ENCODE peak calls at places on chromosome 11, in nine cellular contexts. One of them, this sample, is unnamed.

GRCh38 chr11:40276960-40277359 is 1182.5 kb downstream of the LRRC4C start:
- DNase-seq in GM23338: no peak
- DNase-seq in AG04449: no peak
- DNase-seq in psoas muscle: no peak
- DNase-seq in upper lobe of right lung: no peak
- DNase-seq in mesothelial cell of epicardium: no peak
- DNase-seq in vagina: no peak
- DNase-seq in activated CD8-positive, alpha-beta T cell treated with anti-CD3 and anti-CD28 coated beads for 36 hours: no peak
- DNase-seq in MCF 10A: no peak
- DNase-seq in this sample: no peak

GRCh38 chr11:699753-700152 is 4.1 kb downstream of the TMEM80 start:
- DNase-seq in GM23338: no peak
- DNase-seq in AG04449: no peak
- DNase-seq in psoas muscle: no peak
- DNase-seq in upper lobe of right lung: no peak
- DNase-seq in mesothelial cell of epicardium: no peak
- DNase-seq in vagina: no peak
- DNase-seq in activated CD8-positive, alpha-beta T cell treated with anti-CD3 and anti-CD28 coated beads for 36 hours: no peak
- DNase-seq in MCF 10A: no peak
- DNase-seq in this sample: no peak

GRCh38 chr11:108618529-108618928 is 25.0 kb upstream of the EXPH5 start:
- DNase-seq in GM23338: no peak
- DNase-seq in AG04449: no peak
- DNase-seq in psoas muscle: no peak
- DNase-seq in upper lobe of right lung: no peak
- DNase-seq in mesothelial cell of epicardium: no peak
- DNase-seq in vagina: no peak
- DNase-seq in activated CD8-positive, alpha-beta T cell treated with anti-CD3 and anti-CD28 coated beads for 36 hours: no peak
- DNase-seq in MCF 10A: no peak
- DNase-seq in this sample: no peak

GRCh38 chr11:4071828-4072421 is 22.7 kb upstream of the RRM1 start:
- DNase-seq in GM23338: no peak
- DNase-seq in AG04449: no peak
- DNase-seq in psoas muscle: no peak
- DNase-seq in upper lobe of right lung: no peak
- DNase-seq in mesothelial cell of epicardium: no peak
- DNase-seq in vagina: no peak
- DNase-seq in activated CD8-positive, alpha-beta T cell treated with anti-CD3 and anti-CD28 coated beads for 36 hours: no peak
- DNase-seq in MCF 10A: no peak
- DNase-seq in this sample: no peak

GRCh38 chr11:73521621-73522020 is 76.3 kb downstream of the FAM168A start:
- DNase-seq in GM23338: no peak
- DNase-seq in AG04449: no peak
- DNase-seq in psoas muscle: no peak
- DNase-seq in upper lobe of right lung: no peak
- DNase-seq in mesothelial cell of epicardium: no peak
- DNase-seq in vagina: no peak
- DNase-seq in activated CD8-positive, alpha-beta T cell treated with anti-CD3 and anti-CD28 coated beads for 36 hours: peak; percentile 42
- DNase-seq in MCF 10A: peak; percentile 7
- DNase-seq in this sample: no peak

GRCh38 chr11:10930961-10931760 is 73.3 kb upstream of the ZBED5 start:
- DNase-seq in GM23338: peak; percentile 79
- DNase-seq in AG04449: no peak
- DNase-seq in psoas muscle: peak; percentile 75
- DNase-seq in upper lobe of right lung: peak; percentile 87
- DNase-seq in mesothelial cell of epicardium: peak; percentile 57
- DNase-seq in vagina: peak; percentile 90
- DNase-seq in activated CD8-positive, alpha-beta T cell treated with anti-CD3 and anti-CD28 coated beads for 36 hours: peak; percentile 50
- DNase-seq in MCF 10A: peak; percentile 57
- DNase-seq in this sample: peak; percentile 50

GRCh38 chr11:14418801-14419417 is 59.9 kb upstream of the RRAS2 start:
- DNase-seq in GM23338: peak; percentile 92
- DNase-seq in AG04449: no peak
- DNase-seq in psoas muscle: no peak
- DNase-seq in upper lobe of right lung: no peak
- DNase-seq in mesothelial cell of epicardium: no peak
- DNase-seq in vagina: no peak
- DNase-seq in activated CD8-positive, alpha-beta T cell treated with anti-CD3 and anti-CD28 coated beads for 36 hours: peak; percentile 15
- DNase-seq in MCF 10A: peak; percentile 81
- DNase-seq in this sample: peak; percentile 30

GRCh38 chr11:19722702-19723101 is 10.1 kb downstream of the NAV2 start:
- DNase-seq in GM23338: no peak
- DNase-seq in AG04449: no peak
- DNase-seq in psoas muscle: no peak
- DNase-seq in upper lobe of right lung: no peak
- DNase-seq in mesothelial cell of epicardium: no peak
- DNase-seq in vagina: no peak
- DNase-seq in activated CD8-positive, alpha-beta T cell treated with anti-CD3 and anti-CD28 coated beads for 36 hours: no peak
- DNase-seq in MCF 10A: no peak
- DNase-seq in this sample: no peak

GRCh38 chr11:113593698-113594308 is 112.3 kb downstream of the TMPRSS5 start:
- DNase-seq in GM23338: no peak
- DNase-seq in AG04449: no peak
- DNase-seq in psoas muscle: peak; percentile 50
- DNase-seq in upper lobe of right lung: no peak
- DNase-seq in mesothelial cell of epicardium: no peak
- DNase-seq in vagina: no peak
- DNase-seq in activated CD8-positive, alpha-beta T cell treated with anti-CD3 and anti-CD28 coated beads for 36 hours: peak; percentile 39
- DNase-seq in MCF 10A: no peak
- DNase-seq in this sample: no peak

GRCh38 chr11:17991799-17992433 is 20.9 kb downstream of the SERGEF start:
- DNase-seq in GM23338: peak; percentile 74
- DNase-seq in AG04449: no peak
- DNase-seq in psoas muscle: no peak
- DNase-seq in upper lobe of right lung: no peak
- DNase-seq in mesothelial cell of epicardium: no peak
- DNase-seq in vagina: no peak
- DNase-seq in activated CD8-positive, alpha-beta T cell treated with anti-CD3 and anti-CD28 coated beads for 36 hours: peak; percentile 54
- DNase-seq in MCF 10A: peak; percentile 73
- DNase-seq in this sample: peak; percentile 69

GRCh38 chr11:24697722-24698121 is 200.9 kb downstream of the LUZP2 start:
- DNase-seq in GM23338: no peak
- DNase-seq in AG04449: no peak
- DNase-seq in psoas muscle: no peak
- DNase-seq in upper lobe of right lung: no peak
- DNase-seq in mesothelial cell of epicardium: no peak
- DNase-seq in vagina: no peak
- DNase-seq in activated CD8-positive, alpha-beta T cell treated with anti-CD3 and anti-CD28 coated beads for 36 hours: no peak
- DNase-seq in MCF 10A: no peak
- DNase-seq in this sample: no peak

GRCh38 chr11:75834728-75835127 is 19.7 kb downstream of the UVRAG start:
- DNase-seq in GM23338: no peak
- DNase-seq in AG04449: no peak
- DNase-seq in psoas muscle: no peak
- DNase-seq in upper lobe of right lung: no peak
- DNase-seq in mesothelial cell of epicardium: no peak
- DNase-seq in vagina: no peak
- DNase-seq in activated CD8-positive, alpha-beta T cell treated with anti-CD3 and anti-CD28 coated beads for 36 hours: no peak
- DNase-seq in MCF 10A: no peak
- DNase-seq in this sample: no peak

GRCh38 chr11:44190883-44191230 is 95.4 kb downstream of the EXT2 start:
- DNase-seq in GM23338: peak; percentile 70
- DNase-seq in AG04449: no peak
- DNase-seq in psoas muscle: no peak
- DNase-seq in upper lobe of right lung: no peak
- DNase-seq in mesothelial cell of epicardium: no peak
- DNase-seq in vagina: no peak
- DNase-seq in activated CD8-positive, alpha-beta T cell treated with anti-CD3 and anti-CD28 coated beads for 36 hours: no peak
- DNase-seq in MCF 10A: no peak
- DNase-seq in this sample: no peak

GRCh38 chr11:45930031-45930794 is 7.8 kb downstream of the LARGE2 start:
- DNase-seq in GM23338: no peak
- DNase-seq in AG04449: no peak
- DNase-seq in psoas muscle: no peak
- DNase-seq in upper lobe of right lung: peak; percentile 73
- DNase-seq in mesothelial cell of epicardium: no peak
- DNase-seq in vagina: peak; percentile 83
- DNase-seq in activated CD8-positive, alpha-beta T cell treated with anti-CD3 and anti-CD28 coated beads for 36 hours: peak; percentile 52
- DNase-seq in MCF 10A: no peak
- DNase-seq in this sample: peak; percentile 91

GRCh38 chr11:46381836-46382643 is 571 bp downstream of the MDK start:
- DNase-seq in GM23338: peak; percentile 63
- DNase-seq in AG04449: no peak
- DNase-seq in psoas muscle: no peak
- DNase-seq in upper lobe of right lung: no peak
- DNase-seq in mesothelial cell of epicardium: no peak
- DNase-seq in vagina: no peak
- DNase-seq in activated CD8-positive, alpha-beta T cell treated with anti-CD3 and anti-CD28 coated beads for 36 hours: peak; percentile 46
- DNase-seq in MCF 10A: no peak
- DNase-seq in this sample: peak; percentile 51

GRCh38 chr11:67288452-67289225 is 464 bp upstream of the ANKRD13D start:
- DNase-seq in GM23338: peak; percentile 91
- DNase-seq in AG04449: peak; percentile 59
- DNase-seq in psoas muscle: peak; percentile 88
- DNase-seq in upper lobe of right lung: peak; percentile 96
- DNase-seq in mesothelial cell of epicardium: peak; percentile 88
- DNase-seq in vagina: no peak
- DNase-seq in activated CD8-positive, alpha-beta T cell treated with anti-CD3 and anti-CD28 coated beads for 36 hours: peak; percentile 95
- DNase-seq in MCF 10A: peak; percentile 92
- DNase-seq in this sample: peak; percentile 91
- TF ChIP-seq CTCF in GM23338: peak; percentile 27
- TF ChIP-seq CTCF in AG04449: peak; percentile 55
- TF ChIP-seq CTCF in psoas muscle: peak; percentile 37
- TF ChIP-seq CTCF in upper lobe of right lung: peak; percentile 39
- TF ChIP-seq CTCF in mesothelial cell of epicardium: peak; percentile 31
- TF ChIP-seq CTCF in vagina: peak; percentile 24
- TF ChIP-seq CTCF in activated CD8-positive, alpha-beta T cell treated with anti-CD3 and anti-CD28 coated beads for 36 hours: peak; percentile 41
- TF ChIP-seq CTCF in MCF 10A: peak; percentile 11
- TF ChIP-seq CTCF in this sample: peak; percentile 47

GRCh38 chr11:84261707-84262106 is 975.5 kb upstream of the CCDC90B start:
- DNase-seq in GM23338: peak; percentile 60
- DNase-seq in AG04449: no peak
- DNase-seq in psoas muscle: no peak
- DNase-seq in upper lobe of right lung: no peak
- DNase-seq in mesothelial cell of epicardium: no peak
- DNase-seq in vagina: no peak
- DNase-seq in activated CD8-positive, alpha-beta T cell treated with anti-CD3 and anti-CD28 coated beads for 36 hours: no peak
- DNase-seq in MCF 10A: no peak
- DNase-seq in this sample: no peak
- TF ChIP-seq CTCF in GM23338: peak; percentile 70
- TF ChIP-seq CTCF in AG04449: no peak
- TF ChIP-seq CTCF in psoas muscle: no peak
- TF ChIP-seq CTCF in upper lobe of right lung: peak; percentile 35
- TF ChIP-seq CTCF in mesothelial cell of epicardium: no peak
- TF ChIP-seq CTCF in vagina: no peak
- TF ChIP-seq CTCF in activated CD8-positive, alpha-beta T cell treated with anti-CD3 and anti-CD28 coated beads for 36 hours: no peak
- TF ChIP-seq CTCF in MCF 10A: no peak
- TF ChIP-seq CTCF in this sample: no peak

GRCh38 chr11:133930767-133931448 is 25.9 kb downstream of the IGSF9B start:
- DNase-seq in GM23338: peak; percentile 76
- DNase-seq in AG04449: no peak
- DNase-seq in psoas muscle: no peak
- DNase-seq in upper lobe of right lung: no peak
- DNase-seq in mesothelial cell of epicardium: no peak
- DNase-seq in vagina: no peak
- DNase-seq in activated CD8-positive, alpha-beta T cell treated with anti-CD3 and anti-CD28 coated beads for 36 hours: no peak
- DNase-seq in MCF 10A: no peak
- DNase-seq in this sample: no peak
- TF ChIP-seq CTCF in GM23338: peak; percentile 51
- TF ChIP-seq CTCF in AG04449: peak; percentile 37
- TF ChIP-seq CTCF in psoas muscle: no peak
- TF ChIP-seq CTCF in upper lobe of right lung: peak; percentile 33
- TF ChIP-seq CTCF in mesothelial cell of epicardium: peak; percentile 21
- TF ChIP-seq CTCF in vagina: peak; percentile 18
- TF ChIP-seq CTCF in activated CD8-positive, alpha-beta T cell treated with anti-CD3 and anti-CD28 coated beads for 36 hours: no peak
- TF ChIP-seq CTCF in MCF 10A: peak; percentile 27
- TF ChIP-seq CTCF in this sample: peak; percentile 18

DNA sequence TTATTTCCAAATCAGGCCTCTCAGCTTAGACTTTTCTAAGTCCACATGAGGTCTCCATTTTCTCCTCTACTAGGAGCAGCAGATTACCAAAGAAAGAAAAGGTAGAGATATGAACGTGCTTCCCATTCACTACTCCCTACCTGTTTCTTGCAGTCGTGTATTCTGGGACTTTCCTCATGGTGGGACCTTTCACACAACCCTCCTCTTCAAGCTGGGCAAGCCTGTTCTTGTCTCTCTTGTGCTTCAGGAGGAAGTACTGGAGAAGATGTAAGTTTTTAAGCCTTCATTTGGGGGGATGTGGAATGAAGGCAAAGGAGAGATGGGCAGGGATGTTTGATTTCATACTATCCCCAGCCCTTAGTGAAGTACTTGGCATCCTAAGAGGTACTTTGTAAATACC is 128.8 kb upstream of the SESN3 start:
- DNase-seq in GM23338: no peak
- DNase-seq in AG04449: no peak
- DNase-seq in psoas muscle: no peak
- DNase-seq in upper lobe of right lung: no peak
- DNase-seq in mesothelial cell of epicardium: no peak
- DNase-seq in vagina: no peak
- DNase-seq in activated CD8-positive, alpha-beta T cell treated with anti-CD3 and anti-CD28 coated beads for 36 hours: no peak
- DNase-seq in MCF 10A: no peak
- DNase-seq in this sample: no peak
- TF ChIP-seq CTCF in GM23338: no peak
- TF ChIP-seq CTCF in AG04449: no peak
- TF ChIP-seq CTCF in psoas muscle: no peak
- TF ChIP-seq CTCF in upper lobe of right lung: no peak
- TF ChIP-seq CTCF in mesothelial cell of epicardium: no peak
- TF ChIP-seq CTCF in vagina: no peak
- TF ChIP-seq CTCF in activated CD8-positive, alpha-beta T cell treated with anti-CD3 and anti-CD28 coated beads for 36 hours: no peak
- TF ChIP-seq CTCF in MCF 10A: no peak
- TF ChIP-seq CTCF in this sample: no peak